ENCODE peak calls at places on chromosome X, in four cellular contexts. K is cardiac fibroblast; Y is activated T-cell treated with anti-CD3 and anti-CD28 coated beads, Interleukin-2, amount 50 U/mL, for 4 hours; P is NCI-H146. H is an unnamed sample.

GRCh38 chrX:134894373-134894895 is 96.4 kb upstream of the SMIM10 start:
- DNase-seq in K (no peak), Y (no peak), P (no peak), H (no peak)

GRCh38 chrX:106898462-106898861 is 4.7 kb downstream of the RIPPLY1 start:
- DNase-seq in K (peak; percentile 74), Y (no peak), P (no peak), H (peak; percentile 61)

GRCh38 chrX:112513154-112513553 is 166.6 kb downstream of the LHFPL1 start:
- DNase-seq in K (no peak), Y (no peak), P (no peak), H (no peak)

GRCh38 chrX:2401590-2402360 is 99.0 kb downstream of the DHRSX start:
- DNase-seq in K (no peak), Y (no peak), P (no peak), H (no peak)

GRCh38 chrX:109392895-109393294 is 89.0 kb downstream of the GUCY2F start:
- DNase-seq in K (no peak), Y (no peak), P (no peak), H (no peak)

GRCh38 chrX:37302569-37302968 is 46.6 kb upstream of the PRRG1 start:
- DNase-seq in K (peak; percentile 70), Y (no peak), P (no peak), H (no peak)

GRCh38 chrX:70033348-70033747 is 16.4 kb downstream of the AWAT2 start:
- DNase-seq in K (peak; percentile 51), Y (no peak), P (peak; percentile 7), H (peak; percentile 71)

GRCh38 chrX:71958281-71958675 is 47.6 kb downstream of the NHSL2 start:
- DNase-seq in K (no peak), Y (no peak), P (no peak), H (no peak)

GRCh38 chrX:107324493-107325310 is 118.3 kb downstream of the DNAAF6 start:
- DNase-seq in K (peak; percentile 31), Y (no peak), P (peak; percentile 48), H (peak; percentile 57)

GRCh38 chrX:140273921-140274320 is 230.9 kb downstream of the SOX3 start:
- DNase-seq in K (no peak), Y (no peak), P (no peak), H (no peak)

GRCh38 chrX:100447563-100448397 is 37.7 kb upstream of the PCDH19 start:
- DNase-seq in K (peak; percentile 22), Y (no peak), P (peak; percentile 0), H (peak; percentile 57)

GRCh38 chrX:119734897-119735339 is 23.5 kb upstream of the SOWAHD start:
- DNase-seq in K (peak; percentile 26), Y (no peak), P (peak; percentile 54), H (no peak)

GRCh38 chrX:77431227-77431626 is 16.0 kb upstream of the FGF16 start:
- DNase-seq in K (peak; percentile 67), Y (no peak), P (no peak), H (no peak)

GRCh38 chrX:119887721-119888425 is 7.8 kb upstream of the AKAP14 start:
- DNase-seq in K (peak; percentile 46), Y (peak; percentile 43), P (peak; percentile 10), H (peak; percentile 86)

GRCh38 chrX:42414057-42414456 is 363.9 kb downstream of the PPP1R2C start:
- DNase-seq in K (no peak), Y (no peak), P (no peak), H (no peak)

GRCh38 chrX:110418857-110419249 is 60.2 kb downstream of the RTL9 start:
- DNase-seq in K (peak; percentile 55), Y (no peak), P (no peak), H (no peak)

GRCh38 chrX:31397119-31397518 is 325.3 kb upstream of the FTHL17 start:
- DNase-seq in K (no peak), Y (no peak), P (no peak), H (no peak)

GRCh38 chrX:41005445-41005992 is 79.7 kb upstream of the USP9X start:
- DNase-seq in K (no peak), Y (no peak), P (no peak), H (no peak)